ENCODE peak calls at places on chromosomes 4 and X, in four cellular contexts. One of them, this sample, is unnamed.
A peak's percentile ranks its signal among the peaks of the same experiment; 100 is the strongest.

GRCh38 chr4:128006592-128006991 is 41.4 kb downstream of the ABHD18 start:
- DNase-seq in cardiac fibroblast: peak; percentile 71
- DNase-seq in kidney epithelial cell: no peak
- DNase-seq in OCI-LY7: no peak
- DNase-seq in this sample: no peak

GRCh38 chrX:154487518-154488290 is 1.3 kb upstream of the UBL4A start:
- DNase-seq in cardiac fibroblast: no peak
- DNase-seq in kidney epithelial cell: no peak
- DNase-seq in OCI-LY7: no peak
- DNase-seq in this sample: no peak

GRCh38 chrX:1587161-1587560 is 4.2 kb upstream of the AKAP17A start:
- DNase-seq in cardiac fibroblast: no peak
- DNase-seq in kidney epithelial cell: no peak
- DNase-seq in OCI-LY7: peak; percentile 72
- DNase-seq in this sample: no peak

GRCh38 chrX:102697506-102697905 is 14.7 kb upstream of the GPRASP2 start:
- DNase-seq in cardiac fibroblast: peak; percentile 67
- DNase-seq in kidney epithelial cell: no peak
- DNase-seq in OCI-LY7: no peak
- DNase-seq in this sample: no peak

GRCh38 chr4:51943221-51943620 is 76.9 kb downstream of the LRRC66 start:
- DNase-seq in cardiac fibroblast: peak; percentile 37
- DNase-seq in kidney epithelial cell: no peak
- DNase-seq in OCI-LY7: no peak
- DNase-seq in this sample: peak; percentile 14

GRCh38 chr4:11949355-11949754 is 520.7 kb upstream of the HS3ST1 start:
- DNase-seq in cardiac fibroblast: no peak
- DNase-seq in kidney epithelial cell: no peak
- DNase-seq in OCI-LY7: no peak
- DNase-seq in this sample: no peak

GRCh38 chr4:38769441-38770210 is 13.2 kb downstream of the TLR10 start:
- DNase-seq in cardiac fibroblast: peak; percentile 10
- DNase-seq in kidney epithelial cell: no peak
- DNase-seq in OCI-LY7: no peak
- DNase-seq in this sample: no peak

GRCh38 chr4:103493450-103494159 is 226.2 kb downstream of the TACR3 start:
- DNase-seq in cardiac fibroblast: no peak
- DNase-seq in kidney epithelial cell: no peak
- DNase-seq in OCI-LY7: no peak
- DNase-seq in this sample: no peak

GRCh38 chrX:65536291-65536690 is 1.7 kb upstream of the LAS1L start:
- DNase-seq in cardiac fibroblast: no peak
- DNase-seq in kidney epithelial cell: no peak
- DNase-seq in OCI-LY7: no peak
- DNase-seq in this sample: no peak

GRCh38 chr4:118348886-118349285 is 3.9 kb downstream of the PRSS12 start:
- DNase-seq in cardiac fibroblast: no peak
- DNase-seq in kidney epithelial cell: no peak
- DNase-seq in OCI-LY7: no peak
- DNase-seq in this sample: no peak

GRCh38 chrX:102765217-102765616 is 44.7 kb downstream of the GPRASP3 start:
- DNase-seq in cardiac fibroblast: peak; percentile 56
- DNase-seq in kidney epithelial cell: no peak
- DNase-seq in OCI-LY7: no peak
- DNase-seq in this sample: peak; percentile 15

GRCh38 chr4:16750882-16751642 is 147.4 kb downstream of the LDB2 start:
- DNase-seq in cardiac fibroblast: no peak
- DNase-seq in kidney epithelial cell: no peak
- DNase-seq in OCI-LY7: no peak
- DNase-seq in this sample: no peak

GRCh38 chrX:40244980-40245379 is 147.2 kb upstream of the BCOR start:
- DNase-seq in cardiac fibroblast: peak; percentile 47
- DNase-seq in kidney epithelial cell: no peak
- DNase-seq in OCI-LY7: no peak
- DNase-seq in this sample: no peak

GRCh38 chr4:184699941-184700340 is 34.0 kb downstream of the CENPU start:
- DNase-seq in cardiac fibroblast: no peak
- DNase-seq in kidney epithelial cell: no peak
- DNase-seq in OCI-LY7: no peak
- DNase-seq in this sample: no peak

GRCh38 chrX:43467608-43468234 is 188.4 kb upstream of the MAOA start:
- DNase-seq in cardiac fibroblast: no peak
- DNase-seq in kidney epithelial cell: no peak
- DNase-seq in OCI-LY7: no peak
- DNase-seq in this sample: no peak

GRCh38 chr4:164501074-164501473 is 252.9 kb upstream of the SMIM31 start:
- DNase-seq in cardiac fibroblast: no peak
- DNase-seq in kidney epithelial cell: peak; percentile 18
- DNase-seq in OCI-LY7: no peak
- DNase-seq in this sample: no peak

GRCh38 chr4:159503243-159503642 is 400.4 kb downstream of the RAPGEF2 start:
- DNase-seq in cardiac fibroblast: no peak
- DNase-seq in kidney epithelial cell: no peak
- DNase-seq in OCI-LY7: no peak
- DNase-seq in this sample: peak; percentile 63

GRCh38 chr4:94038195-94038594 is 169.5 kb upstream of the SMARCAD1 start:
- DNase-seq in cardiac fibroblast: no peak
- DNase-seq in kidney epithelial cell: no peak
- DNase-seq in OCI-LY7: no peak
- DNase-seq in this sample: no peak

GRCh38 chr4:123659759-123660158 is 263.2 kb downstream of the SPRY1 start:
- DNase-seq in cardiac fibroblast: peak; percentile 42
- DNase-seq in kidney epithelial cell: no peak
- DNase-seq in OCI-LY7: peak; percentile 45
- DNase-seq in this sample: no peak
- TF ChIP-seq CTCF in cardiac fibroblast: peak; percentile 17
- TF ChIP-seq CTCF in kidney epithelial cell: peak; percentile 33
- TF ChIP-seq CTCF in OCI-LY7: peak; percentile 76
- TF ChIP-seq CTCF in this sample: peak; percentile 40

GRCh38 chr4:139522457-139522856 is 33.6 kb downstream of the SETD7 start:
- DNase-seq in cardiac fibroblast: no peak
- DNase-seq in kidney epithelial cell: no peak
- DNase-seq in OCI-LY7: no peak
- DNase-seq in this sample: no peak
- TF ChIP-seq CTCF in cardiac fibroblast: no peak
- TF ChIP-seq CTCF in kidney epithelial cell: no peak
- TF ChIP-seq CTCF in OCI-LY7: no peak
- TF ChIP-seq CTCF in this sample: no peak

GRCh38 chrX:7946960-7947359 is 19.7 kb upstream of the PNPLA4 start:
- DNase-seq in cardiac fibroblast: no peak
- DNase-seq in kidney epithelial cell: no peak
- DNase-seq in OCI-LY7: no peak
- DNase-seq in this sample: no peak

GRCh38 chrX:7943600-7944245 is 16.5 kb upstream of the PNPLA4 start:
- DNase-seq in cardiac fibroblast: no peak
- DNase-seq in kidney epithelial cell: no peak
- DNase-seq in OCI-LY7: no peak
- DNase-seq in this sample: no peak

DNA sequence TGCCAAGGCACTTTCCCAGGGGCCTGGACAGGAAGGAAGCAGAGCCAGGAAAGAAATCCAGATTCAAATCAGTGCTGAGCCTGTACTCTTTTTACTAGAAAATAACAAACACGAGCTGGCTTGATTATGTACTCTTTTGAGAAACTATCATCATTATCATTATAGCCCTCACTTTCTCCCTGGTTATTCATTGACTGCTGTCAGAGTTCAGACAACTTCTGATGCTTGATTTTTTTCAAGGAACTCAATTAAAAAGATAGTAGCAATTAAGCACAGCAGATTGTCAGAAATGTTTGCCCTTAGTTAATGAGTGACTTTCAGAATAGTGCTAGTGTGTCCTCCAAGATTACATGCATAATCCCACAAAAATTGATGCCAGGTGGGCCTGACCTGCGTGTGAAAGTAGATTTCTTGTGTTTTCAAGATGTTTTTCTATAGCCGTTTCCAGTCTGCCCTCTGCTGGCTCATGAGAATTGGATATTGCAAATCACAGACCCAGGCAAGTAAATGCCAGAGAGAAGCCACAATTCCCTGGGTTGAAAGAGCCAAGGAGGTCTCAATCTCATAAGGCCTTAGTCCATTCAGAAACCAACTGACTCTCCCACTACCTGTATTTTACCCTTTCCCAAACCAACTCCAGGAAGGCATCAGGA is 14.3 kb upstream of the PNPLA4 start:
- DNase-seq in cardiac fibroblast: peak; percentile 11
- DNase-seq in kidney epithelial cell: no peak
- DNase-seq in OCI-LY7: peak; percentile 9
- DNase-seq in this sample: no peak
- TF ChIP-seq CTCF in cardiac fibroblast: peak; percentile 15
- TF ChIP-seq CTCF in kidney epithelial cell: peak; percentile 61
- TF ChIP-seq CTCF in OCI-LY7: peak; percentile 68
- TF ChIP-seq CTCF in this sample: peak; percentile 62

GRCh38 chr4:54095110-54095800 is 4.7 kb upstream of the GSX2 start:
- DNase-seq in cardiac fibroblast: no peak
- DNase-seq in kidney epithelial cell: no peak
- DNase-seq in OCI-LY7: no peak
- DNase-seq in this sample: no peak

GRCh38 chr4:54094449-54094848 is 5.5 kb upstream of the GSX2 start:
- DNase-seq in cardiac fibroblast: no peak
- DNase-seq in kidney epithelial cell: no peak
- DNase-seq in OCI-LY7: no peak
- DNase-seq in this sample: no peak

GRCh38 chr4:54092800-54093608 is 7.0 kb upstream of the GSX2 start:
- DNase-seq in cardiac fibroblast: no peak
- DNase-seq in kidney epithelial cell: no peak
- DNase-seq in OCI-LY7: no peak
- DNase-seq in this sample: no peak

GRCh38 chr4:54092405-54092759 is 7.6 kb upstream of the GSX2 start:
- DNase-seq in cardiac fibroblast: no peak
- DNase-seq in kidney epithelial cell: no peak
- DNase-seq in OCI-LY7: no peak
- DNase-seq in this sample: no peak

DNA sequence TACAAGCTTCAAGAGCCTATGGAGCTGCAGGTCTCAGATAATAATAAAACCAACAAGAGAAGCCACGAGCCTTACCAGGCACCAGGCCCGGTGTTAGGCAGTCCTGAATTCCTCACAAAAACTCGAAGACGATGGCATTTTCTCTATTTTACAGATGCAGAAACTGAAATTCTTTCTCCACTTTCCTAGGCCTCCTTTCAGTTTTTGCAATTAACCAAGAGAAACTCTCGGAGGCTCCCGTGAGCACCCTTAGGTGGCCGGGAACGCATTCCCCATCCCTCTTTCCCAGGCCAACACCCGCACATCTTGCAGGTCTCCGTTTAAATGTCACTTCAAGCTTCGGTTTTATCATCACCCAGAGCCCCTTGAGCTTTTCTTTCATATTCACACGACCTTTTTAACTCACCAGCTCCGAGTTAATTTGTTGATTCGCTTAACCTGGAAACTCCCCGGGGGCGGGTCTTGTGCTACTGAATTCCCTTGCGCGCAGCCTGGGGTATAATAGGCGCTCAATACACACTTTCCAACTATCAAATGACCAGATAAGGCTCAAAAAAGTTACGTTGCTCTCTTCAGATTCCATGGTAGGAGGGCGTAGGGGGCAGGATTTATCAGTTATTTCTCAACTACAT is 6.2 kb upstream of the GSX2 start:
- DNase-seq in cardiac fibroblast: no peak
- DNase-seq in kidney epithelial cell: no peak
- DNase-seq in OCI-LY7: no peak
- DNase-seq in this sample: no peak
- TF ChIP-seq CTCF in cardiac fibroblast: no peak
- TF ChIP-seq CTCF in kidney epithelial cell: no peak
- TF ChIP-seq CTCF in OCI-LY7: no peak
- TF ChIP-seq CTCF in this sample: no peak

DNA sequence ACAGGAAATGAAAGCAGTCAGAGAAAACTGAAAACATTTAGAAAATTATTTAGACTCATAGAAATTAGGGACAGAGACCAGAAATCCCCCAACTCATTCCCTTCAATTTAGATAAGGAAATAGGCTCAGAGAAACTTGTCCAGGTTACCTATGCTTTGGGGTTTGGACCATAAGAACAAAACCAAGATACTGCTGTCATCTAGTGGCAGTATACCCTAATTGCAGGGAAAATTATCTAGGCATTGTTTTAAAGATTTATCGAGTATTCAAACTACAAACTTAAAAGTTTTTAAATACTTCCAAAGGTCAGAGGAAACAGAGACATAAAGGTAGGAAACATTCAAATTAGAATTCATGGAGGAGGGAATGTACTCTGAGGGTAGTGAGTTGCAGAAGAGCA is 67.0 kb upstream of the KLHL13 start:
- DNase-seq in cardiac fibroblast: no peak
- DNase-seq in kidney epithelial cell: no peak
- DNase-seq in OCI-LY7: no peak
- DNase-seq in this sample: no peak
- TF ChIP-seq CTCF in cardiac fibroblast: no peak
- TF ChIP-seq CTCF in kidney epithelial cell: peak; percentile 9
- TF ChIP-seq CTCF in OCI-LY7: peak; percentile 53
- TF ChIP-seq CTCF in this sample: no peak

DNA sequence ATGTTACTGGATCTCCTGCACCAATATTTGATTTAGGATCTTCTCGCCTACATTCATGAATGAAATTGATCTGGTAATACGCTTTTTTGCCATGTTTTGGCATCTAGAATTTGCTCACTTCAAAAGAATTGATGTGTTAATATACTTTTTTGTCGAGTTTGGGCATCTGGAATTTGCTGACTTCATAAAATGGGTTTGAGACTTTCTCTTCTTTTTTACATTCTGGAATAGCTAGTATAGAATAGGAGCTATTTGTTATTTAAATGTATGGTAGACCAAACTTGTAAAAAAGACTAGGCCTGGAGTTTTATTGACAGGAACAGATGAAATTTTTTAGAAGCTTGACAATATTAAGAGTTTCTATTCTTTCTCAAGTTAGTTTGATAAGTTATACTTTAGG is 404.9 kb upstream of the TENM3 start:
- DNase-seq in cardiac fibroblast: no peak
- DNase-seq in kidney epithelial cell: no peak
- DNase-seq in OCI-LY7: no peak
- DNase-seq in this sample: no peak
- TF ChIP-seq CTCF in cardiac fibroblast: no peak
- TF ChIP-seq CTCF in kidney epithelial cell: no peak
- TF ChIP-seq CTCF in OCI-LY7: no peak
- TF ChIP-seq CTCF in this sample: no peak

GRCh38 chr4:169220854-169221311 is 49.9 kb downstream of the SH3RF1 start:
- DNase-seq in cardiac fibroblast: no peak
- DNase-seq in kidney epithelial cell: no peak
- DNase-seq in OCI-LY7: no peak
- DNase-seq in this sample: peak; percentile 75

GRCh38 chr4:169222768-169223167 is 48.0 kb downstream of the SH3RF1 start:
- DNase-seq in cardiac fibroblast: no peak
- DNase-seq in kidney epithelial cell: no peak
- DNase-seq in OCI-LY7: no peak
- DNase-seq in this sample: no peak

GRCh38 chr4:169219440-169219839 is 51.3 kb downstream of the SH3RF1 start:
- DNase-seq in cardiac fibroblast: no peak
- DNase-seq in kidney epithelial cell: no peak
- DNase-seq in OCI-LY7: no peak
- DNase-seq in this sample: no peak

GRCh38 chr4:169220446-169220845 is 50.3 kb downstream of the SH3RF1 start:
- DNase-seq in cardiac fibroblast: no peak
- DNase-seq in kidney epithelial cell: no peak
- DNase-seq in OCI-LY7: no peak
- DNase-seq in this sample: no peak

GRCh38 chr4:169221662-169222061 is 49.1 kb downstream of the SH3RF1 start:
- DNase-seq in cardiac fibroblast: no peak
- DNase-seq in kidney epithelial cell: no peak
- DNase-seq in OCI-LY7: no peak
- DNase-seq in this sample: no peak
- TF ChIP-seq CTCF in cardiac fibroblast: no peak
- TF ChIP-seq CTCF in kidney epithelial cell: no peak
- TF ChIP-seq CTCF in OCI-LY7: no peak
- TF ChIP-seq CTCF in this sample: no peak

GRCh38 chr4:7194251-7195137 is 2.2 kb downstream of the SORCS2 start:
- DNase-seq in cardiac fibroblast: peak; percentile 25
- DNase-seq in kidney epithelial cell: no peak
- DNase-seq in OCI-LY7: peak; percentile 3
- DNase-seq in this sample: no peak
- TF ChIP-seq CTCF in cardiac fibroblast: peak; percentile 51
- TF ChIP-seq CTCF in kidney epithelial cell: peak; percentile 64
- TF ChIP-seq CTCF in OCI-LY7: peak; percentile 56
- TF ChIP-seq CTCF in this sample: peak; percentile 79

This sample was measured in retinal pigment epithelial cell.